ENCODE peak calls at places on chromosome 9, in ten cellular contexts. H, X, M, Z, Q, R, F, N, D and J are unnamed samples.

GRCh38 chr9:91771864-91772263 is 178.2 kb downstream of the ROR2 start:
- DNase-seq in H (no peak), X (no peak), M (no peak), Z (no peak), Q (no peak), R (no peak), F (no peak), N (no peak), D (no peak), J (no peak)

GRCh38 chr9:77440057-77440456 is 208.1 kb downstream of the GNA14 start:
- DNase-seq in H (peak), X (no peak), M (no peak), Z (no peak), Q (no peak), R (peak), F (no peak), N (no peak), D (no peak), J (no peak)

GRCh38 chr9:134916161-134916665 is 1.5 kb downstream of the FCN1 start:
- DNase-seq in H (no peak), X (no peak), M (no peak), Z (no peak), Q (no peak), R (no peak), F (no peak), N (no peak), D (no peak), J (no peak)

GRCh38 chr9:38423273-38423938 is 848 bp downstream of the IGFBPL1 start:
- DNase-seq in H (no peak), X (no peak), M (no peak), Z (no peak), Q (no peak), R (no peak), F (no peak), N (no peak), D (no peak), J (no peak)

GRCh38 chr9:115730396-115730795 is 423.2 kb upstream of the PAPPA start:
- DNase-seq in H (no peak), X (no peak), M (no peak), Z (no peak), Q (no peak), R (no peak), F (no peak), N (no peak), D (no peak), J (no peak)

GRCh38 chr9:88992556-88992955 is 1.3 kb downstream of the S1PR3 start:
- DNase-seq in H (no peak), X (no peak), M (no peak), Z (no peak), Q (no peak), R (no peak), F (no peak), N (no peak), D (no peak), J (no peak)

GRCh38 chr9:117021881-117022280 is 334.8 kb downstream of the TRIM32 start:
- DNase-seq in H (no peak), X (no peak), M (no peak), Z (no peak), Q (no peak), R (no peak), F (no peak), N (no peak), D (no peak), J (no peak)

GRCh38 chr9:99677281-99677680 is 144.4 kb upstream of the NR4A3 start:
- DNase-seq in H (no peak), X (no peak), M (no peak), Z (no peak), Q (no peak), R (no peak), F (no peak), N (no peak), D (no peak), J (peak)

GRCh38 chr9:83285836-83286235 is 222.9 kb upstream of the RASEF start:
- DNase-seq in H (no peak), X (no peak), M (no peak), Z (no peak), Q (no peak), R (no peak), F (no peak), N (no peak), D (no peak), J (no peak)

GRCh38 chr9:110064721-110065252 is 143.2 kb downstream of the C9orf152 start:
- DNase-seq in H (no peak), X (no peak), M (no peak), Z (no peak), Q (no peak), R (no peak), F (no peak), N (no peak), D (no peak), J (no peak)